ENCODE peak calls at places on chromosomes 3 and 15, in five cellular contexts. One of them, this sample, is unnamed. For H3K36me3, the result is how much of the 10 kb centered on the place peaks cover.

GRCh38 chr15:71329041-71329440 is 213.8 kb downstream of the THSD4 start:
- DNase-seq in GM23338: no peak
- DNase-seq in vagina: no peak
- DNase-seq in breast epithelium: peak
- DNase-seq in WERI-Rb-1: no peak
- DNase-seq in this sample: no peak

GRCh38 chr3:42544492-42545283 is 37.1 kb downstream of the SEC22C start:
- DNase-seq in GM23338: no peak
- DNase-seq in vagina: no peak
- DNase-seq in breast epithelium: peak
- DNase-seq in WERI-Rb-1: no peak
- DNase-seq in this sample: peak

GRCh38 chr15:67126551-67127333 is 61.3 kb downstream of the SMAD3 start:
- DNase-seq in GM23338: no peak
- DNase-seq in vagina: no peak
- DNase-seq in breast epithelium: no peak
- DNase-seq in WERI-Rb-1: no peak
- DNase-seq in this sample: no peak

GRCh38 chr3:30273304-30274072 is 332.9 kb upstream of the TGFBR2 start:
- DNase-seq in GM23338: no peak
- DNase-seq in vagina: no peak
- DNase-seq in breast epithelium: no peak
- DNase-seq in WERI-Rb-1: no peak
- DNase-seq in this sample: no peak

GRCh38 chr3:32045091-32045964 is 61.1 kb upstream of the GPD1L start:
- DNase-seq in GM23338: peak
- DNase-seq in vagina: no peak
- DNase-seq in breast epithelium: no peak
- DNase-seq in WERI-Rb-1: peak
- DNase-seq in this sample: peak

GRCh38 chr15:29668120-29668602 is 154.1 kb downstream of the TJP1 start:
- DNase-seq in GM23338: peak
- DNase-seq in vagina: no peak
- DNase-seq in breast epithelium: no peak
- DNase-seq in WERI-Rb-1: peak
- DNase-seq in this sample: peak

GRCh38 chr3:61638721-61639120 is 77.3 kb downstream of the PTPRG start:
- DNase-seq in GM23338: no peak
- DNase-seq in vagina: no peak
- DNase-seq in breast epithelium: no peak
- DNase-seq in WERI-Rb-1: no peak
- DNase-seq in this sample: no peak

GRCh38 chr3:10319804-10320203 is 1.1 kb downstream of the SEC13 start:
- DNase-seq in GM23338: no peak
- DNase-seq in vagina: no peak
- DNase-seq in breast epithelium: no peak
- DNase-seq in WERI-Rb-1: no peak
- DNase-seq in this sample: no peak

GRCh38 chr3:138902166-138902565 is 44.8 kb downstream of the FOXL2 start:
- DNase-seq in GM23338: no peak
- DNase-seq in vagina: no peak
- DNase-seq in breast epithelium: no peak
- DNase-seq in WERI-Rb-1: no peak
- DNase-seq in this sample: no peak

GRCh38 chr15:68054658-68055223 is 626 bp downstream of the PIAS1 start:
- DNase-seq in GM23338: peak
- DNase-seq in vagina: no peak
- DNase-seq in breast epithelium: peak
- DNase-seq in WERI-Rb-1: peak
- DNase-seq in this sample: peak

GRCh38 chr3:128967748-128968147 is 26.1 kb downstream of the CFAP92 start:
- DNase-seq in GM23338: no peak
- DNase-seq in vagina: no peak
- DNase-seq in breast epithelium: no peak
- DNase-seq in WERI-Rb-1: no peak
- DNase-seq in this sample: no peak

GRCh38 chr3:128556384-128556783 is 63.4 kb upstream of the GATA2 start:
- DNase-seq in GM23338: no peak
- DNase-seq in vagina: no peak
- DNase-seq in breast epithelium: no peak
- DNase-seq in WERI-Rb-1: no peak
- DNase-seq in this sample: no peak

GRCh38 chr15:40238927-40239591 is at the start of gene PAK6:
- DNase-seq in GM23338: peak
- DNase-seq in vagina: peak
- DNase-seq in breast epithelium: peak
- DNase-seq in WERI-Rb-1: peak
- DNase-seq in this sample: peak

GRCh38 chr15:64740361-64741170 is 34.8 kb downstream of the RBPMS2 start:
- DNase-seq in GM23338: no peak
- DNase-seq in vagina: no peak
- DNase-seq in breast epithelium: no peak
- DNase-seq in WERI-Rb-1: peak
- DNase-seq in this sample: no peak

GRCh38 chr3:146640955-146641867 is 36.1 kb upstream of the PLSCR5 start:
- DNase-seq in GM23338: peak
- DNase-seq in vagina: no peak
- DNase-seq in breast epithelium: no peak
- DNase-seq in WERI-Rb-1: peak
- DNase-seq in this sample: no peak

GRCh38 chr15:52021128-52021671 is 2.2 kb downstream of the MAPK6 start:
- DNase-seq in GM23338: peak
- DNase-seq in vagina: no peak
- DNase-seq in breast epithelium: peak
- DNase-seq in WERI-Rb-1: no peak
- DNase-seq in this sample: peak

GRCh38 chr15:73800662-73801345 is 47.7 kb upstream of the INSYN1 start:
- DNase-seq in GM23338: no peak
- DNase-seq in vagina: no peak
- DNase-seq in breast epithelium: peak
- DNase-seq in WERI-Rb-1: no peak
- DNase-seq in this sample: no peak

GRCh38 chr3:128322030-128323022 is 144.4 kb downstream of the DNAJB8 start:
- DNase-seq in GM23338: peak
- DNase-seq in vagina: peak
- DNase-seq in breast epithelium: peak
- DNase-seq in WERI-Rb-1: peak
- DNase-seq in this sample: peak

GRCh38 chr3:37582117-37582516 is 279.6 kb upstream of the CTDSPL start:
- DNase-seq in GM23338: no peak
- DNase-seq in vagina: no peak
- DNase-seq in breast epithelium: no peak
- DNase-seq in WERI-Rb-1: no peak
- DNase-seq in this sample: no peak

GRCh38 chr15:62495670-62496328 is 330.7 kb upstream of the C2CD4B start:
- DNase-seq in GM23338: no peak
- DNase-seq in vagina: peak
- DNase-seq in breast epithelium: no peak
- DNase-seq in WERI-Rb-1: peak
- DNase-seq in this sample: no peak

GRCh38 chr3:182618085-182618732 is 175.1 kb upstream of the ATP11B start:
- DNase-seq in GM23338: peak
- DNase-seq in vagina: no peak
- DNase-seq in breast epithelium: no peak
- DNase-seq in WERI-Rb-1: no peak
- DNase-seq in this sample: peak

GRCh38 chr15:70120954-70121655 is 23.4 kb upstream of the TLE3 start:
- DNase-seq in GM23338: no peak
- DNase-seq in vagina: no peak
- DNase-seq in breast epithelium: no peak
- DNase-seq in WERI-Rb-1: peak
- DNase-seq in this sample: no peak

GRCh38 chr15:43095243-43095642 is 10.6 kb downstream of the UBR1 start:
- DNase-seq in GM23338: no peak
- DNase-seq in vagina: no peak
- DNase-seq in breast epithelium: no peak
- DNase-seq in WERI-Rb-1: no peak
- DNase-seq in this sample: no peak

DNA sequence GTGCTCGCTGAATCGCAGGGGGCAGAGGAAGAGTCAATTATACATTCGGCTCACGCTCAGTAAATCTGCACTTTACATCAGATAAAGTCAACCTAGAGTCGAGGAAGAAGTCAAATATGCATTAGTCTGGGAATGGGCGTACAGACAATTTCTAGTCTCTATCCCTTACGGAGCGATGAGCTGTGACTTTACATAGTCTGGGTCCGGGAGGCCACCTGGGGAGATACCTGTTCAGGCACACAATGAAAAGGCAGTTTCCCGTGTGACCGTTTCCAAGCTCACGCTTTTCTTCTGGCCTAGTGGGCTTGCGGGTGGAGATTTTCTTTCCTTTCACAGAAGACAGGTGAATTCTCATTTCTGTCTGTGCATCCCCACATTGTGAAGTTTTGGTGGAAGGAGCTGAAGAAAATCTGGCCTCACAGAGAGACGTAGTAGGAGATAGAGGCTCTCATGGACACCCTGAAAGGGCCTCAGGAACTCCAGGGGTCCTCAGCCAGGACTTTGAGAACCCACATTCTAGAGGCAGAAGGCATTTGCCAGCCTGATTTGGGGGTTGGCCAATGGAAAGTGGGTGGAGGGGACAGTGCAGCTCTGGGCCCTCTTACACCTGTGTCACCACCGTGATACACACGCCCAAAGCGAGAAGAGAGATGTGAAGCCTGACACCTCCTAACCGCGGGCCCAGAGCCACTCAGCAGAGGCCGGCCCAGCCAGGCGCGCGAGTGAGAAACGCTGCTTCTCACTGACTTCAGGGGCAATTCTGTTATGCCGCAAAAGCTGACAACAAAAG is 10.7 kb upstream of the OCA2 start:
- DNase-seq in GM23338: no peak
- DNase-seq in vagina: peak
- DNase-seq in breast epithelium: no peak
- DNase-seq in WERI-Rb-1: no peak
- DNase-seq in this sample: peak
- H3K4me3 ChIP-seq in GM23338: no peak
- H3K4me3 ChIP-seq in vagina: no peak
- H3K4me3 ChIP-seq in breast epithelium: no peak
- H3K4me3 ChIP-seq in WERI-Rb-1: no peak
- H3K4me3 ChIP-seq in this sample: no peak

DNA sequence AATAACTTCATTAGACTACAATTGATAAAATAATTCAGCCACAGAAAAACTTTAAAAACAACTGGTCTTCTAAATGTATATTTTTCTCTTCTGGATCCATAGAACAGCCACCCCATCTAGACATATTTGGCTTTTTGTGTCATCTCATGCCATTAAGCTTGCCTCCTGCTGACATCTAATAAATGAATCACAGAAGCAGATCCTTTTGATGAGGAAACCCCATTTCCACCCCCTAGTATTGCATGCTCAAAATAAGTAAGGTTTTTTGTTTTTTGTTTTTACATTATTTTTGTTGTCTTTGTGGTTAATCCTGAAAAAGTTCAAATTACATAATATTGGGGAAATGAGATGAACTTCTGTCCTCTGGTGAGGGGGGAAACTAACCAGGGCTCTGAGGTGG is 94.8 kb downstream of the DUT start:
- DNase-seq in GM23338: no peak
- DNase-seq in vagina: no peak
- DNase-seq in breast epithelium: no peak
- DNase-seq in WERI-Rb-1: no peak
- DNase-seq in this sample: no peak
- H3K36me3 ChIP-seq in GM23338: under half
- H3K36me3 ChIP-seq in vagina: under half
- H3K36me3 ChIP-seq in breast epithelium: under half
- H3K36me3 ChIP-seq in WERI-Rb-1: under half
- H3K36me3 ChIP-seq in this sample: under half

DNA sequence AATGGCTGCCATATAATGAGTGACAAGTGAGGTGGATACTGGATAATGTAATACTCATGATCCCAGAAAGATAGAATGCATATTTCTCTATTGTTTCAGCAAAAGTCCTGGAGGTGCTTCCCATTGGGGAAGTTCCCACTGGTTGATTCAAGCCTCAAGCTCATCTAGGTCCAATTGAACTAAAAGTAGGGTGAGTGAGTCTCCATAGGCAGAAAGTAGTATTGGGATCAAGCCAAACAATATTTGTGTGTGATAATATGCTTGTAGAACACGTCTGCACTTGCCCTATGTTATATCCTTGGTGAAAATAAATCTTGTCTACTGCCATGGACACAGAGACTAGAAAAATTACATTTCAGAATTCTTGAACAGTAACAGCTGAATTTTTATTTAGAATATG is 14.8 kb upstream of the ZBTB20 start:
- DNase-seq in GM23338: no peak
- DNase-seq in vagina: no peak
- DNase-seq in breast epithelium: no peak
- DNase-seq in WERI-Rb-1: no peak
- DNase-seq in this sample: no peak
- H3K4me3 ChIP-seq in GM23338: no peak
- H3K4me3 ChIP-seq in vagina: no peak
- H3K4me3 ChIP-seq in breast epithelium: no peak
- H3K4me3 ChIP-seq in WERI-Rb-1: no peak
- H3K4me3 ChIP-seq in this sample: no peak

GRCh38 chr15:92124669-92125068 is 269.0 kb upstream of the ST8SIA2 start:
- DNase-seq in GM23338: no peak
- DNase-seq in vagina: no peak
- DNase-seq in breast epithelium: no peak
- DNase-seq in WERI-Rb-1: no peak
- DNase-seq in this sample: no peak
- H3K36me3 ChIP-seq in GM23338: under half
- H3K36me3 ChIP-seq in vagina: under half
- H3K36me3 ChIP-seq in breast epithelium: under half
- H3K36me3 ChIP-seq in WERI-Rb-1: under half
- H3K36me3 ChIP-seq in this sample: under half

GRCh38 chr3:186617038-186617934 is 4.4 kb downstream of the AHSG start:
- DNase-seq in GM23338: peak
- DNase-seq in vagina: no peak
- DNase-seq in breast epithelium: peak
- DNase-seq in WERI-Rb-1: peak
- DNase-seq in this sample: peak
- H3K4me3 ChIP-seq in GM23338: peak
- H3K4me3 ChIP-seq in vagina: peak
- H3K4me3 ChIP-seq in breast epithelium: peak
- H3K4me3 ChIP-seq in WERI-Rb-1: no peak
- H3K4me3 ChIP-seq in this sample: no peak

DNA sequence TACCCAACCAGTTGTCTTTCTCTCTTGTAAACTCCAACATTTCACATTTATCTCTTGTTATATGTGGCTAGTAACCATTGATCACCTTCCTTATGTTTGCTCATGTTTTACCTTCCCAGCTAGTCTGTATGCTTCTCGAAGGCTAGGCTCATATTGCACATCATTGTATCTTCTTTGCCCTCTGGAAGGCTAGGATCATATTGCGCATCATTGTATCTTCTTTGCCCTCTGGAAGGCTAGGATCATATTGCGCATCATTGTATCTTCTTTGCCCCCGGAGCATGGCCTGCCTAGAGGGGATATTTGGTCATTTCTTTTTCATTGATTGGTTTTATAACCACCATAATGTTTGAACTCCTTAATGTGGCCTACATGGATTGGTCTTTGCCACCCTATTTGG is 39.4 kb upstream of the ATP13A3 start:
- DNase-seq in GM23338: no peak
- DNase-seq in vagina: no peak
- DNase-seq in breast epithelium: no peak
- DNase-seq in WERI-Rb-1: no peak
- DNase-seq in this sample: no peak
- H3K36me3 ChIP-seq in GM23338: under half
- H3K36me3 ChIP-seq in vagina: under half
- H3K36me3 ChIP-seq in breast epithelium: under half
- H3K36me3 ChIP-seq in WERI-Rb-1: under half
- H3K36me3 ChIP-seq in this sample: under half

This sample was measured in H7.